ENCODE peak calls at places on chromosome 2, in five cellular contexts. R is mesothelial cell of epicardium, V is hypothalamus, U is fibroblast of lung, D is tibial artery. Y is an unnamed sample.
A peak's percentile ranks its signal among the peaks of the same experiment; 100 is the strongest.

GRCh38 chr2:209368924-209369323 is 54.9 kb upstream of the MAP2 start:
- DNase-seq in R (no peak), V (no peak), U (peak; percentile 100), D (peak; percentile 73), Y (no peak)

GRCh38 chr2:38127277-38127676 is 51.3 kb upstream of the CYP1B1 start:
- DNase-seq in R (no peak), V (no peak), U (no peak), D (no peak), Y (no peak)

GRCh38 chr2:204255068-204255467 is 290.2 kb upstream of the PARD3B start:
- DNase-seq in R (no peak), V (no peak), U (no peak), D (no peak), Y (no peak)

GRCh38 chr2:26185304-26185928 is 12.5 kb downstream of the GAREM2 start:
- DNase-seq in R (no peak), V (no peak), U (no peak), D (no peak), Y (no peak)

GRCh38 chr2:197292614-197293013 is 18.0 kb downstream of the ANKRD44 start:
- DNase-seq in R (no peak), V (no peak), U (no peak), D (no peak), Y (no peak)

GRCh38 chr2:26344581-26345283 is 1.2 kb upstream of the SELENOI start:
- DNase-seq in R (no peak), V (no peak), U (peak; percentile 69), D (no peak), Y (no peak)

GRCh38 chr2:187552381-187552780 is 1.9 kb downstream of the TFPI start:
- DNase-seq in R (no peak), V (no peak), U (no peak), D (no peak), Y (no peak)

GRCh38 chr2:125227843-125228392 is 1202.8 kb downstream of the CNTNAP5 start:
- DNase-seq in R (no peak), V (no peak), U (no peak), D (no peak), Y (no peak)

GRCh38 chr2:3486047-3487027 is 33.0 kb downstream of the ADI1 start:
- DNase-seq in R (no peak), V (no peak), U (no peak), D (no peak), Y (no peak)

GRCh38 chr2:165277295-165277694 is 38.1 kb downstream of the SCN2A start:
- DNase-seq in R (no peak), V (no peak), U (peak; percentile 66), D (no peak), Y (no peak)

GRCh38 chr2:175373001-175373727 is 191.7 kb upstream of the ATP5MC3 start:
- DNase-seq in R (no peak), V (no peak), U (peak; percentile 67), D (no peak), Y (no peak)

GRCh38 chr2:45014016-45014702 is 4.9 kb upstream of the SIX2 start:
- DNase-seq in R (peak; percentile 75), V (no peak), U (peak; percentile 20), D (peak; percentile 81), Y (no peak)